ENCODE peak calls at places on chromosome 17, in nine cellular contexts. V is WERI-Rb-1, R is lower lobe of right lung, N is lung, E is PC-3, B is brain microvascular endothelial cell, F is AG04450, Q is heart right ventricle, A is prostate gland. K is an unnamed sample.

GRCh38 chr17:42221886-42222745 is 27.8 kb upstream of the GHDC start:
- DNase-seq in V (peak; percentile 69), R (peak; percentile 63), N (no peak), E (no peak), B (peak; percentile 48), F (peak; percentile 13), Q (no peak), A (peak; percentile 22), K (peak; percentile 30)

GRCh38 chr17:26765860-26766709 is 527.8 kb upstream of the WSB1 start:
- DNase-seq in V (no peak), R (no peak), N (no peak), E (no peak), B (no peak), F (no peak), Q (no peak), A (no peak), K (no peak)

GRCh38 chr17:74408830-74409229 is 23.1 kb upstream of the GPRC5C start:
- DNase-seq in V (no peak), R (peak; percentile 65), N (peak; percentile 50), E (no peak), B (no peak), F (no peak), Q (no peak), A (no peak), K (peak; percentile 18)

GRCh38 chr17:11240841-11241610 is at the start of gene SHISA6:
- DNase-seq in V (peak; percentile 38), R (no peak), N (no peak), E (no peak), B (no peak), F (no peak), Q (no peak), A (peak; percentile 7), K (no peak)

GRCh38 chr17:45432405-45433113 is at the start of gene ARHGAP27:
- DNase-seq in V (no peak), R (peak; percentile 85), N (peak; percentile 69), E (peak; percentile 82), B (no peak), F (no peak), Q (peak; percentile 77), A (no peak), K (peak; percentile 48)

GRCh38 chr17:45939398-45939797 is 45.0 kb downstream of the MAPT start:
- DNase-seq in V (no peak), R (no peak), N (no peak), E (no peak), B (no peak), F (no peak), Q (no peak), A (no peak), K (no peak)

GRCh38 chr17:81002409-81003361 is 11.0 kb downstream of the CHMP6 start:
- DNase-seq in V (no peak), R (peak; percentile 58), N (no peak), E (peak; percentile 65), B (no peak), F (no peak), Q (peak; percentile 72), A (no peak), K (peak; percentile 72)

GRCh38 chr17:50902768-50903353 is 36.7 kb upstream of the TOB1 start:
- DNase-seq in V (no peak), R (no peak), N (no peak), E (no peak), B (no peak), F (no peak), Q (no peak), A (no peak), K (no peak)

GRCh38 chr17:63035271-63035670 is 69.2 kb downstream of the TANC2 start:
- DNase-seq in V (no peak), R (no peak), N (no peak), E (peak; percentile 86), B (peak; percentile 63), F (peak; percentile 44), Q (no peak), A (no peak), K (no peak)

GRCh38 chr17:32281011-32281451 is 15.4 kb downstream of the RHBDL3 start:
- DNase-seq in V (peak; percentile 75), R (peak; percentile 53), N (peak; percentile 36), E (no peak), B (no peak), F (no peak), Q (peak; percentile 69), A (peak; percentile 13), K (peak; percentile 29)

GRCh38 chr17:38742431-38743308 is 5.5 kb downstream of the PCGF2 start:
- DNase-seq in V (no peak), R (no peak), N (peak; percentile 72), E (no peak), B (peak; percentile 96), F (peak; percentile 37), Q (no peak), A (no peak), K (peak; percentile 76)

GRCh38 chr17:55366020-55366481 is 55.6 kb downstream of the MMD start:
- DNase-seq in V (peak; percentile 16), R (no peak), N (no peak), E (no peak), B (no peak), F (no peak), Q (no peak), A (no peak), K (no peak)

GRCh38 chr17:1899403-1900000 is 69.7 kb downstream of the RPA1 start:
- DNase-seq in V (no peak), R (no peak), N (no peak), E (peak; percentile 10), B (no peak), F (no peak), Q (no peak), A (no peak), K (no peak)

GRCh38 chr17:73813201-73813600 is 169.0 kb upstream of the SDK2 start:
- DNase-seq in V (no peak), R (no peak), N (no peak), E (no peak), B (no peak), F (no peak), Q (no peak), A (no peak), K (no peak)

GRCh38 chr17:2691965-2692780 is 19.4 kb downstream of the CLUH start:
- DNase-seq in V (no peak), R (no peak), N (no peak), E (no peak), B (no peak), F (no peak), Q (no peak), A (no peak), K (peak; percentile 13)

GRCh38 chr17:80970044-80970761 is 21.4 kb upstream of the CHMP6 start:
- DNase-seq in V (peak; percentile 89), R (peak; percentile 51), N (no peak), E (peak; percentile 57), B (no peak), F (no peak), Q (peak; percentile 57), A (peak; percentile 32), K (no peak)

GRCh38 chr17:16072031-16072430 is 72.4 kb downstream of the TTC19 start:
- DNase-seq in V (no peak), R (no peak), N (no peak), E (no peak), B (no peak), F (no peak), Q (no peak), A (no peak), K (no peak)
- TF ChIP-seq CTCF in V (no peak), R (no peak), N (no peak), E (no peak), B (no peak), F (no peak), Q (no peak), A (no peak), K (no peak)

GRCh38 chr17:17581509-17581908 is 10.0 kb downstream of the PEMT start:
- DNase-seq in V (peak; percentile 55), R (no peak), N (no peak), E (no peak), B (no peak), F (no peak), Q (no peak), A (no peak), K (no peak)

GRCh38 chr17:17580662-17581470 is 10.6 kb downstream of the PEMT start:
- DNase-seq in V (peak; percentile 76), R (no peak), N (no peak), E (peak; percentile 70), B (no peak), F (no peak), Q (no peak), A (no peak), K (no peak)

GRCh38 chr17:17582372-17582771 is 9.1 kb downstream of the PEMT start:
- DNase-seq in V (no peak), R (no peak), N (no peak), E (no peak), B (no peak), F (no peak), Q (no peak), A (no peak), K (no peak)

GRCh38 chr17:17577373-17577772 is 14.1 kb downstream of the PEMT start:
- DNase-seq in V (no peak), R (no peak), N (no peak), E (no peak), B (no peak), F (no peak), Q (no peak), A (no peak), K (no peak)

DNA sequence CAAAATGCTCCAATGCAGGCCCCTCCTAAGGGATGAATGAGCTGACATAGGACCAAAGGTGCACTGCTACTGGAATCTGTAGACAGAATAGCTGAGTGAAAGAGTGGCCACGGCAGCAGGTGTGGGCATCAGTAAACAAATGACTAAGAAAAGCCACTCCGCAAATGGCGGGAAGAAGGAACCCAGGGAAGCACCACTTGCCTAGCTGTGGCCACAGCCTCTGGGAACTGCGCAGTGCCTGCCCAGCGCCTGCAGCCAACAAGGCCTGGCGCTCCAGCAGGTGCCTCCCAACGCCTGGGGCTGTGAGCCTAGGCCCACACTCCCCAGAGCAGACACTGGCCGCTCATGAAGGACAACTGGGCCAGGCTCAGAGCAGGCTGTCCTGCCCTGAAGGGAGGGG is 11.8 kb downstream of the PEMT start:
- DNase-seq in V (no peak), R (no peak), N (no peak), E (peak; percentile 61), B (no peak), F (no peak), Q (no peak), A (no peak), K (no peak)
- H3K27ac ChIP-seq in V (peak overlapping the region; percentile 87), R (no peak overlapping the region), N (no peak overlapping the region), E (peak overlapping the region; percentile 79), B (no peak overlapping the region), F (no peak overlapping the region), Q (no peak overlapping the region), A (no peak overlapping the region), K (no peak overlapping the region)

DNA sequence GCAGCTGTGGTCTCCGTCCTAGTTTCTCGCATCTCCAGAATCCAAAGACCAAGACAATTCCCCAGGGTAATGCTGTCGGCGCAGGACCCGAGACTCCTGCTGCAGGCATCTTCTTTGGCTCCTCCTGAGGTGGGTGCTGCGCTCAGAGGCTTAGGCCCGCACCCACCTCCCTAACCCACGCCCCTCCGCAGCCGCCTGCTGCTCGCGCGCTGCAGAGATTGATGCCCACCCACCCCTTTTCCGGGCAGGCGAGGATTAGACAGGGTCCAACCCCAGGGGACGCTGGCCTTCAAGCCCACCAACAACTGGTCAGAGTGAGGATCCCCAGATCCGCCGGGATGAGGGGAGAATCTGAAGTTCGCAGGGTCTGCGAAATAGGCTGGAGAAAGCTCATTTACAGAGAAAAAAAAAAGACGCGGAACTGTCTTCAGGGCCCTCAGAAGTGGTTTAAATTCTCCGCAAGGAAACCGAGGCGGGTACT is 27.9 kb downstream of the SLFN11 start:
- DNase-seq in V (no peak), R (no peak), N (no peak), E (no peak), B (no peak), F (no peak), Q (no peak), A (no peak), K (no peak)
- H3K4me3 ChIP-seq in V (no peak overlapping the region), R (peak overlapping the region; percentile 55), N (peak overlapping the region; percentile 4), E (no peak overlapping the region), B (peak overlapping the region; percentile 48), F (peak overlapping the region; percentile 52), Q (peak overlapping the region; percentile 56), A (peak overlapping the region; percentile 22), K (no peak overlapping the region)

GRCh38 chr17:30600062-30600829 is 123.0 kb downstream of the GOSR1 start:
- DNase-seq in V (peak; percentile 87), R (peak; percentile 90), N (peak; percentile 86), E (peak; percentile 74), B (peak; percentile 61), F (no peak), Q (peak; percentile 86), A (peak; percentile 78), K (peak; percentile 85)
- TF ChIP-seq CTCF in V (peak; percentile 60), R (peak; percentile 62), N (peak; percentile 0), E (peak; percentile 61), B (peak; percentile 77), F (peak; percentile 66), Q (peak; percentile 56), A (peak; percentile 15), K (peak; percentile 69)

K was measured in body of pancreas.